ENCODE peak calls at places on chromosomes 1 and 21, in seven cellular contexts. One of them, this sample, is unnamed.

GRCh38 chr1:185400057-185400456 is 83.0 kb upstream of the IVNS1ABP start:
- DNase-seq in IMR-90: peak
- DNase-seq in H9: no peak
- DNase-seq in mesenchymal stem cell: peak
- DNase-seq in mesendoderm: no peak
- DNase-seq in H1: no peak
- DNase-seq in trophoblast cell: no peak
- DNase-seq in this sample: no peak

GRCh38 chr1:220321758-220322157 is 49.5 kb upstream of the RAB3GAP2 start:
- DNase-seq in IMR-90: no peak
- DNase-seq in H9: no peak
- DNase-seq in mesenchymal stem cell: no peak
- DNase-seq in mesendoderm: peak
- DNase-seq in H1: no peak
- DNase-seq in trophoblast cell: no peak
- DNase-seq in this sample: no peak

GRCh38 chr1:44628962-44629756 is 45.1 kb downstream of the TMEM53 start:
- DNase-seq in IMR-90: peak
- DNase-seq in H9: no peak
- DNase-seq in mesenchymal stem cell: peak
- DNase-seq in mesendoderm: no peak
- DNase-seq in H1: no peak
- DNase-seq in trophoblast cell: no peak
- DNase-seq in this sample: no peak

GRCh38 chr1:23745515-23745914 is 2.2 kb downstream of the ELOA start:
- DNase-seq in IMR-90: peak
- DNase-seq in H9: no peak
- DNase-seq in mesenchymal stem cell: peak
- DNase-seq in mesendoderm: peak
- DNase-seq in H1: no peak
- DNase-seq in trophoblast cell: peak
- DNase-seq in this sample: no peak

GRCh38 chr1:115089443-115090340 is at the start of gene TSPAN2:
- DNase-seq in IMR-90: peak
- DNase-seq in H9: peak
- DNase-seq in mesenchymal stem cell: no peak
- DNase-seq in mesendoderm: peak
- DNase-seq in H1: peak
- DNase-seq in trophoblast cell: no peak
- DNase-seq in this sample: peak

GRCh38 chr1:145716641-145717061 is 2.6 kb upstream of the CD160 start:
- DNase-seq in IMR-90: no peak
- DNase-seq in H9: no peak
- DNase-seq in mesenchymal stem cell: no peak
- DNase-seq in mesendoderm: peak
- DNase-seq in H1: no peak
- DNase-seq in trophoblast cell: no peak
- DNase-seq in this sample: no peak

GRCh38 chr21:37338671-37339526 is 27.7 kb upstream of the DYRK1A start:
- DNase-seq in IMR-90: peak
- DNase-seq in H9: no peak
- DNase-seq in mesenchymal stem cell: peak
- DNase-seq in mesendoderm: peak
- DNase-seq in H1: no peak
- DNase-seq in trophoblast cell: peak
- DNase-seq in this sample: no peak

GRCh38 chr1:248814351-248814750 is 11.4 kb downstream of the SH3BP5L start:
- DNase-seq in IMR-90: no peak
- DNase-seq in H9: no peak
- DNase-seq in mesenchymal stem cell: no peak
- DNase-seq in mesendoderm: no peak
- DNase-seq in H1: no peak
- DNase-seq in trophoblast cell: no peak
- DNase-seq in this sample: no peak

GRCh38 chr1:154272999-154273563 is 652 bp downstream of the HAX1 start:
- DNase-seq in IMR-90: no peak
- DNase-seq in H9: no peak
- DNase-seq in mesenchymal stem cell: no peak
- DNase-seq in mesendoderm: no peak
- DNase-seq in H1: no peak
- DNase-seq in trophoblast cell: no peak
- DNase-seq in this sample: no peak

GRCh38 chr1:114154963-114155322 is 1.3 kb upstream of the SYT6 start:
- DNase-seq in IMR-90: no peak
- DNase-seq in H9: peak
- DNase-seq in mesenchymal stem cell: peak
- DNase-seq in mesendoderm: peak
- DNase-seq in H1: no peak
- DNase-seq in trophoblast cell: peak
- DNase-seq in this sample: no peak

GRCh38 chr1:26862781-26863676 is at the start of gene SFN:
- DNase-seq in IMR-90: no peak
- DNase-seq in H9: peak
- DNase-seq in mesenchymal stem cell: no peak
- DNase-seq in mesendoderm: peak
- DNase-seq in H1: peak
- DNase-seq in trophoblast cell: peak
- DNase-seq in this sample: no peak

GRCh38 chr21:33817136-33817535 is 98.5 kb downstream of the ATP5PO start:
- DNase-seq in IMR-90: no peak
- DNase-seq in H9: no peak
- DNase-seq in mesenchymal stem cell: no peak
- DNase-seq in mesendoderm: no peak
- DNase-seq in H1: no peak
- DNase-seq in trophoblast cell: no peak
- DNase-seq in this sample: no peak

GRCh38 chr1:116735246-116735645 is 19.0 kb upstream of the CD2 start:
- DNase-seq in IMR-90: no peak
- DNase-seq in H9: no peak
- DNase-seq in mesenchymal stem cell: no peak
- DNase-seq in mesendoderm: no peak
- DNase-seq in H1: no peak
- DNase-seq in trophoblast cell: no peak
- DNase-seq in this sample: no peak

GRCh38 chr1:184974086-184974836 is at the start of gene NIBAN1:
- DNase-seq in IMR-90: peak
- DNase-seq in H9: peak
- DNase-seq in mesenchymal stem cell: peak
- DNase-seq in mesendoderm: peak
- DNase-seq in H1: peak
- DNase-seq in trophoblast cell: peak
- DNase-seq in this sample: peak

GRCh38 chr1:156114919-156115513 is 505 bp downstream of the LMNA start:
- DNase-seq in IMR-90: no peak
- DNase-seq in H9: peak
- DNase-seq in mesenchymal stem cell: no peak
- DNase-seq in mesendoderm: peak
- DNase-seq in H1: no peak
- DNase-seq in trophoblast cell: peak
- DNase-seq in this sample: no peak

GRCh38 chr21:39156024-39156423 is 27.2 kb downstream of the PSMG1 start:
- DNase-seq in IMR-90: peak
- DNase-seq in H9: no peak
- DNase-seq in mesenchymal stem cell: no peak
- DNase-seq in mesendoderm: no peak
- DNase-seq in H1: no peak
- DNase-seq in trophoblast cell: no peak
- DNase-seq in this sample: no peak

GRCh38 chr1:22739648-22740385 is 29.2 kb downstream of the EPHB2 start:
- DNase-seq in IMR-90: peak
- DNase-seq in H9: no peak
- DNase-seq in mesenchymal stem cell: peak
- DNase-seq in mesendoderm: no peak
- DNase-seq in H1: no peak
- DNase-seq in trophoblast cell: peak
- DNase-seq in this sample: no peak

GRCh38 chr1:215517441-215517891 is 49.6 kb upstream of the KCTD3 start:
- DNase-seq in IMR-90: peak
- DNase-seq in H9: peak
- DNase-seq in mesenchymal stem cell: peak
- DNase-seq in mesendoderm: peak
- DNase-seq in H1: no peak
- DNase-seq in trophoblast cell: no peak
- DNase-seq in this sample: no peak

GRCh38 chr1:212229654-212230053 is 55.6 kb upstream of the PPP2R5A start:
- DNase-seq in IMR-90: peak
- DNase-seq in H9: no peak
- DNase-seq in mesenchymal stem cell: peak
- DNase-seq in mesendoderm: no peak
- DNase-seq in H1: no peak
- DNase-seq in trophoblast cell: no peak
- DNase-seq in this sample: no peak

GRCh38 chr1:183234660-183235476 is 48.8 kb downstream of the LAMC2 start:
- DNase-seq in IMR-90: peak
- DNase-seq in H9: peak
- DNase-seq in mesenchymal stem cell: peak
- DNase-seq in mesendoderm: peak
- DNase-seq in H1: peak
- DNase-seq in trophoblast cell: peak
- DNase-seq in this sample: peak

GRCh38 chr21:25513810-25514209 is 93.5 kb downstream of the MRPL39 start:
- DNase-seq in IMR-90: no peak
- DNase-seq in H9: no peak
- DNase-seq in mesenchymal stem cell: no peak
- DNase-seq in mesendoderm: no peak
- DNase-seq in H1: no peak
- DNase-seq in trophoblast cell: no peak
- DNase-seq in this sample: no peak

GRCh38 chr1:193105821-193106177 is 585 bp upstream of the GLRX2 start:
- DNase-seq in IMR-90: no peak
- DNase-seq in H9: no peak
- DNase-seq in mesenchymal stem cell: peak
- DNase-seq in mesendoderm: no peak
- DNase-seq in H1: no peak
- DNase-seq in trophoblast cell: no peak
- DNase-seq in this sample: no peak

GRCh38 chr1:10401281-10401680 is 2.4 kb downstream of the PGD start:
- DNase-seq in IMR-90: peak
- DNase-seq in H9: no peak
- DNase-seq in mesenchymal stem cell: peak
- DNase-seq in mesendoderm: peak
- DNase-seq in H1: no peak
- DNase-seq in trophoblast cell: no peak
- DNase-seq in this sample: no peak

GRCh38 chr1:239308701-239309333 is 77.6 kb upstream of the CHRM3 start:
- DNase-seq in IMR-90: no peak
- DNase-seq in H9: peak
- DNase-seq in mesenchymal stem cell: no peak
- DNase-seq in mesendoderm: peak
- DNase-seq in H1: peak
- DNase-seq in trophoblast cell: peak
- DNase-seq in this sample: peak

GRCh38 chr1:227787513-227788278 is 27.8 kb upstream of the PRSS38 start:
- DNase-seq in IMR-90: peak
- DNase-seq in H9: peak
- DNase-seq in mesenchymal stem cell: peak
- DNase-seq in mesendoderm: peak
- DNase-seq in H1: peak
- DNase-seq in trophoblast cell: peak
- DNase-seq in this sample: peak
- H2BK5ac ChIP-seq in IMR-90: no peak
- H2BK5ac ChIP-seq in H9: no peak
- H2BK5ac ChIP-seq in mesenchymal stem cell: no peak
- H2BK5ac ChIP-seq in mesendoderm: no peak
- H2BK5ac ChIP-seq in H1: peak
- H2BK5ac ChIP-seq in trophoblast cell: no peak
- H2BK5ac ChIP-seq in this sample: peak

GRCh38 chr1:63203641-63204040 is 118.7 kb upstream of the FOXD3 start:
- DNase-seq in IMR-90: no peak
- DNase-seq in H9: no peak
- DNase-seq in mesenchymal stem cell: no peak
- DNase-seq in mesendoderm: no peak
- DNase-seq in H1: no peak
- DNase-seq in trophoblast cell: no peak
- DNase-seq in this sample: no peak
- H2BK5ac ChIP-seq in IMR-90: no peak
- H2BK5ac ChIP-seq in H9: no peak
- H2BK5ac ChIP-seq in mesenchymal stem cell: no peak
- H2BK5ac ChIP-seq in mesendoderm: no peak
- H2BK5ac ChIP-seq in H1: no peak
- H2BK5ac ChIP-seq in trophoblast cell: no peak
- H2BK5ac ChIP-seq in this sample: no peak

DNA sequence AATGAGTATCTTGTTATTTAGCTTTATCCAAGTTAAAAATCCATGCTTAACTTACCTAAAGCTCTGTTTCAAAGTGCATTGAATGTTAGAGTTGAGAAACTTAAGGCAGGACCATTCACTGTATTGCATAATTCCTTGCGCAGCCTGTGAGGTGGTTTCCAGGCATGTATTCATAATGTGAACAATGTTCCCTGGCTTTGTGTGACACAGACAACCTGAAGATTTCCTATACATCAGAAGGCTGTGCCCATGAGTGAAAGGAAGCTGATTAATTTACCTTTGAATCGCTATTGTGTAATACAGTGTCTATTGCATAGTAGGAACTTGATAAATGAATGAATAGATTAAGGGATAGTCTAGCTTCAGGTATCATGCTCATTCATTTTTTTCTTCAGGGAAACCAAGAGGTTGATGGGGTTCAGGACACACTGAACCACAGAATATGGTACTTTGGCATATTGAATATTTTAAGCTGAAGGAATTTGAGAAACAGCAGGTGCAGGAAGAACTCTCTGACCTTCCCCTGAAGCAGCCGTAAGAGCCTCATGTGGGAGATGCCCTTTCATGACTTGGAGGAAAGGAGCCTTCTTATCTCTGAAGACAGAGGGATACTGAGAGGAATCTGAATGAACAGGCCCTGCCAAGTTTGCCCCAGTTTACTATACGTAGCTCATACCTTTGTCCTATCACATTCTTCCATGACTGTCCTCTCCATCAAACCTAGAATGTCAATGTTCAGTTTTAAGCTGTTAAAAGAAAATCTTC is 88.6 kb upstream of the GNG12 start:
- DNase-seq in IMR-90: peak
- DNase-seq in H9: no peak
- DNase-seq in mesenchymal stem cell: no peak
- DNase-seq in mesendoderm: no peak
- DNase-seq in H1: no peak
- DNase-seq in trophoblast cell: peak
- DNase-seq in this sample: no peak
- H2BK5ac ChIP-seq in IMR-90: no peak
- H2BK5ac ChIP-seq in H9: no peak
- H2BK5ac ChIP-seq in mesenchymal stem cell: no peak
- H2BK5ac ChIP-seq in mesendoderm: no peak
- H2BK5ac ChIP-seq in H1: no peak
- H2BK5ac ChIP-seq in trophoblast cell: no peak
- H2BK5ac ChIP-seq in this sample: no peak

DNA sequence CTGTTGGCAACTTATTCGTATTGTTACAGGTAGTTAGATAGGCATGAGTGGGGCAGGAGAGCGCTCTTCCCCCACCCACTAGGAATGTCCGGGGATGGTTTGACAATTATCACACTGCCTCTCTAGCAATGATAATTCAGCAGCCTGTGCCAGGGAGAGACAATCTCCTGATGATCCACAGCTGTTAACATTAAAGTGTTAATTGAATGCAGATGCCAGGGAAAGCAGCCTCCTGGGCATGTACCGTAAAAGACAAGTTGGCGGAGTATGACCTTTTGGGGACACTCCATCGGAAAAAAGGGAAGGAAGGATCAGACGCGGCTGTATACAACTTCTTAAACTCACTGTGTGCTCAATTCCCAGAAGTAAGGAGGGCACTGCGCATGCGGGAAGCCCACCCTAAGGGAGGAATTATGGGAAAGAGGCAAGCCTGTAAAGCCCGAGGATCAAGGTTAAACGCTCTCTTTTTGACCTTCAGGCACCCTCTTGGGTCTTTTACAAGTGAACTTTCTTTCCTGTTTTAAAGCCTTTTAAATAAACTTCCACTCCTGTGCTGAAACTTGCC is 62.6 kb downstream of the MAP3K7CL start:
- DNase-seq in IMR-90: no peak
- DNase-seq in H9: no peak
- DNase-seq in mesenchymal stem cell: no peak
- DNase-seq in mesendoderm: peak
- DNase-seq in H1: no peak
- DNase-seq in trophoblast cell: no peak
- DNase-seq in this sample: no peak
- H2BK5ac ChIP-seq in IMR-90: no peak
- H2BK5ac ChIP-seq in H9: no peak
- H2BK5ac ChIP-seq in mesenchymal stem cell: no peak
- H2BK5ac ChIP-seq in mesendoderm: no peak
- H2BK5ac ChIP-seq in H1: no peak
- H2BK5ac ChIP-seq in trophoblast cell: no peak
- H2BK5ac ChIP-seq in this sample: peak